ENCODE peak calls at places on chromosomes 6 and 20, in ten cellular contexts. L, U, P, N, C, Q, Y, A, B and D are unnamed samples.

GRCh38 chr6:26017567-26017966 is 55.0 kb downstream of the TRIM38 start:
- DNase-seq in A (peak; percentile 96), B (peak; percentile 26), L (no peak), Y (peak; percentile 48), Q (peak; percentile 64), C (peak; percentile 92), P (peak; percentile 42), N (peak; percentile 95), U (peak; percentile 82), D (no peak)

GRCh38 chr6:52304917-52305316 is 20.4 kb upstream of the MCM3 start:
- DNase-seq in A (peak; percentile 73), C (no peak), U (no peak), B (no peak), L (peak; percentile 28), Y (no peak), Q (no peak), N (peak; percentile 34), P (no peak), D (no peak)

GRCh38 chr20:19256085-19256484 is 43.6 kb downstream of the SLC24A3 start:
- DNase-seq in Y (no peak), Q (no peak), P (no peak), B (peak; percentile 25), U (no peak), N (no peak), L (no peak), A (peak; percentile 34), C (no peak), D (no peak)

GRCh38 chr6:36600564-36601146 is 6.5 kb downstream of the SRSF3 start:
- DNase-seq in A (no peak), C (no peak), U (no peak), P (no peak), N (no peak), L (no peak), Q (no peak), Y (no peak), B (no peak), D (no peak)

GRCh38 chr6:72382602-72383529 is 239.0 kb upstream of the KCNQ5 start:
- DNase-seq in U (no peak), N (no peak), L (no peak), A (no peak), Q (no peak), B (no peak), Y (no peak), P (no peak), C (no peak), D (no peak)

GRCh38 chr6:117919775-117920492 is 12.9 kb downstream of the SLC35F1 start:
- DNase-seq in U (no peak), P (no peak), Q (no peak), N (no peak), C (no peak), Y (no peak), B (peak; percentile 68), L (peak; percentile 42), A (peak; percentile 6), D (no peak)

GRCh38 chr6:82144852-82145332 is 102.7 kb downstream of the IBTK start:
- DNase-seq in P (peak; percentile 21), U (no peak), Q (peak; percentile 72), Y (peak; percentile 59), A (peak; percentile 91), C (peak; percentile 93), L (peak; percentile 78), B (peak; percentile 68), N (peak; percentile 93), D (peak; percentile 48)

GRCh38 chr6:16181429-16182359 is 52.8 kb downstream of the MYLIP start:
- DNase-seq in U (no peak), C (no peak), L (no peak), B (peak; percentile 43), Y (no peak), A (no peak), N (no peak), P (no peak), Q (no peak), D (no peak)

GRCh38 chr20:57680131-57680716 is 29.6 kb downstream of the PMEPA1 start:
- DNase-seq in A (no peak), Y (no peak), Q (no peak), L (no peak), P (peak; percentile 37), C (no peak), N (no peak), U (no peak), B (no peak), D (no peak)

DNA sequence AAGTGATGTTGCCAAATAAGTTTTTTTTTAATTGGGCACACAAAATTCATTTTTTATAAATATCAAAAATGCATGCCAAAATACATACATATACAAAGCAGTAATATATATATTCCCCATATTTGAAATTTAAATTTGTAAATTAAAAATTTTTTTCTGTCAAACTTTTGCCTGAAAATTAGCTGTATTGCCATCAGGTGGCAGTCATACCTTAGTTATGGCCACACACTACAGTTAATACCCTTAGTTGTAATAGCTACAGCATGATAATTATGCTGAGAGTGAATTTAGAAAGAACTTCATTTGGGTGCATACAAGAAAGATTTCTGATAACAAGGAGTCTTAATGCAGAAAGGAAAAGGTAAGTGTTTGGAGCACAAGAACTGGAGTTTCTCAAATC is 46.2 kb upstream of the SDHAF4 start:
- DNase-seq in P (no peak), C (no peak), U (no peak), Q (no peak), L (peak; percentile 16), B (no peak), A (peak; percentile 37), N (peak; percentile 18), Y (no peak), D (no peak)
- H3K4me1 ChIP-seq in P (no peaks in the 10 kb centered on the region), C (no peaks in the 10 kb centered on the region), U (no peaks in the 10 kb centered on the region), Q (no peaks in the 10 kb centered on the region), L (no peaks in the 10 kb centered on the region), B (no peaks in the 10 kb centered on the region), A (no peaks in the 10 kb centered on the region), N (no peaks in the 10 kb centered on the region), Y (no peaks in the 10 kb centered on the region), D (no peaks in the 10 kb centered on the region)

DNA sequence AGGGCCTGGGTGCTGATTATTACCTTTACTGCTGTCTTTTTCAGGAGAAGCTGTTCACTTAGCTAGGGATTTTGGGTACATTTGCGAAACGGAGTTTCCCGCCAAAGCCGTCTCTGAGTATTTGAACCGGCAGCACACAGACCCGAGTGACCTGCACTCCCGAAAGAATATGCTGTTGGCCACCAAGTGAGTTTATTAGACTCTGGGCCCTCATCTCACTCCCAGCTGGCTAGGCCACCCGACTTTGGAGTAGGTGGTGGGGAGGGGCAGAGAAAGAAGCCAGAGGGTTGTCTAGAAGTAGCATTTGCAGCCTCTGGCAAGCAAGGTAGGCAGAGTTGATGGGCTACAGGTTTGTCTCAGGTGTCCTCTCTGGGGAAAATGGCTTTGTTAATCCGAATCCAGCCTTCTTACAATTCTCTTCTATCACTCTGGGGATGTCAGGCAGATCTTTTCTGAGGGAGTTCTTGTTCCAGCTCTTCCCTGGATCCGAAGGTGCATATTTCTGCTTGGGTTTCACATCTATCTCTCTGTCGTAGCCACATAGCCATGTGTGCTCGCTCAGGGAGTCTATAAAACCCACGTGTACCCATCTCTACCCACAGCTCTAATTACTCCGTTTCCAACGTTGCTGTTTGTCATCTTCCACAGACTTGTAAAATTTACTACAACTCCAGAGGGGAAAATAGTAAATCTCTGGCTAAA is 21.6 kb downstream of the TFAP2B start:
- DNase-seq in Y (no peak), N (no peak), L (no peak), U (no peak), Q (no peak), B (no peak), C (no peak), A (no peak), P (no peak), D (no peak)
- H3K27me3 ChIP-seq in Y (peaks cover 92% of the 10 kb centered on the region), N (peaks cover 27% of the 10 kb centered on the region), L (peaks cover 100% of the 10 kb centered on the region), U (no peaks in the 10 kb centered on the region), Q (no peaks in the 10 kb centered on the region), B (peaks cover 19% of the 10 kb centered on the region), C (peaks cover 94% of the 10 kb centered on the region), A (peaks cover 64% of the 10 kb centered on the region), P (peaks cover 100% of the 10 kb centered on the region), D (peaks cover 92% of the 10 kb centered on the region)

GRCh38 chr6:144277174-144277573 is 8.0 kb upstream of the UTRN start:
- DNase-seq in P (no peak), Y (no peak), C (no peak), Q (no peak), A (no peak), B (no peak), U (no peak), L (no peak), N (no peak), D (no peak)

GRCh38 chr6:144283781-144284473 is 1.2 kb upstream of the UTRN start:
- DNase-seq in L (no peak), N (peak; percentile 44), A (peak; percentile 69), U (no peak), C (no peak), Q (no peak), P (no peak), Y (no peak), B (no peak), D (no peak)

GRCh38 chr6:144277605-144278227 is 7.4 kb upstream of the UTRN start:
- DNase-seq in Y (no peak), A (no peak), L (no peak), P (no peak), Q (no peak), N (no peak), U (no peak), C (no peak), B (no peak), D (no peak)

GRCh38 chr6:144278659-144279314 is 6.3 kb upstream of the UTRN start:
- DNase-seq in L (no peak), U (no peak), Y (no peak), Q (no peak), N (no peak), A (no peak), C (no peak), B (no peak), P (no peak), D (no peak)

DNA sequence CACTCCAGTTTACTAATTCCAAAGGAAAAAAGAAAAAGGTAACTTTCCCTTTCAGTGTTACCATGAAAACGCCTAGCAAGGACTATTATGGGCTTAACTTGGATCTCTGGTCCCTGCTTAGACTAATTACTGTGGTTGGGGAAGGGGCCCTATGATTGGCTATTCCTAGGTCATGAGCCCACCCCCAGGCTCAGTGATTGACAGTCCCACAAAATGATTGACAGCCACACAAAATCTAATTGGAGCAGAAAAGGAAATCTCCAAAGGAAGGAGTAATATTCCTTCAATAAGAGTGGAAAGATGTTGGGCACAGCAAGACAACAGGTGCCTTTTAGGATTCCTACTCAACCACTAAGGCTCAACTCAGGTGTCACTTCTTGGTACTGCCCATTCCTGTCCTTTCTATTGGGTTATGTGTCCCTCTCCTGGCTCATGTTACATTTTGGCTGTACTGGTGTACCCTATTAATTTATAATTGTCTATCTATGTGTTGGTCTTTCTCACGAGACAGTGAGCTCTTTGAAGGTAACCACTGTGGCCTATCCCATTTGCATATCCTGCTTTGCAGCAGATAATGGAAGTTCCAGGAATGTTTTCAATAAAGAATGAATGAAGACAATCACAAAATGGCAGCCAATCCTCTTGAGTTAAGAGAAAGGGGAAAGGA is 5.5 kb upstream of the UTRN start:
- DNase-seq in L (no peak), P (no peak), A (no peak), Y (no peak), U (no peak), B (no peak), Q (no peak), N (no peak), C (no peak), D (no peak)
- H3K27ac ChIP-seq in L (no peak overlapping the region), P (no peak overlapping the region), A (no peak overlapping the region), Y (no peak overlapping the region), U (no peak overlapping the region), B (no peak overlapping the region), Q (no peak overlapping the region), N (no peak overlapping the region), C (no peak overlapping the region), D (no peak overlapping the region)

DNA sequence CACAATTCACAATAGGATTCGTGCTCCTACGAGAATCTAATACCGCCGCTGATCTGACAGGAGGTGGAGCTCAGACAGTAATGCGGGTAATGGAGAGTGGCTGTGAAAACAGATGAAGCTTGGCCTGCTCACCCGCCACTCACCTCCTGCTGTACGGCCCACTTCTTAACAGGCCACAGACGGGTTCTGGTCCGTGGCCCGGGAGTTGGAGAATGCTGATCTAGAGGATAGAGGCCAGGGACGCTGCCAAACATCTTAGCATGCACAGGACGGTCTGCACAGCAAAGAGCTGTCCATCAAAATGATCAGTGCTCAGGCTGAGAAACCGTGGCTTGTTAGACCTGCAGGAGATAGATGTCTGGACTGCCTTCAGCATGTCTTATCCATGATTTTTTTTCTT is 186.4 kb downstream of the SASH1 start:
- DNase-seq in N (no peak), P (no peak), L (no peak), U (no peak), C (no peak), Y (no peak), B (no peak), Q (no peak), A (peak; percentile 30), D (no peak)
- H3K4me1 ChIP-seq in N (peaks cover 31% of the 10 kb centered on the region), P (peaks cover 5% of the 10 kb centered on the region), L (no peaks in the 10 kb centered on the region), U (peaks cover 6% of the 10 kb centered on the region), C (no peaks in the 10 kb centered on the region), Y (no peaks in the 10 kb centered on the region), B (no peaks in the 10 kb centered on the region), Q (no peaks in the 10 kb centered on the region), A (peaks cover 66% of the 10 kb centered on the region), D (peaks cover 7% of the 10 kb centered on the region)